ENCODE peak calls at places on chromosomes 1 and 21, in five cellular contexts. M, L, B, K and J are unnamed samples.

GRCh38 chr1:212605441-212605976 is 3.1 kb upstream of the ATF3 start:
- DNase-seq in M (no peak), L (no peak), B (no peak), K (peak; percentile 21), J (no peak)

GRCh38 chr1:172343246-172344099 is 77.0 kb upstream of the C1orf105 start:
- DNase-seq in M (no peak), L (no peak), B (peak; percentile 94), K (peak; percentile 73), J (no peak)

GRCh38 chr1:152034324-152034653 is 2.5 kb downstream of the S100A11 start:
- DNase-seq in M (no peak), L (no peak), B (no peak), K (no peak), J (no peak)

GRCh38 chr1:153805929-153806750 is 30.9 kb downstream of the SLC27A3 start:
- DNase-seq in M (no peak), L (no peak), B (no peak), K (no peak), J (no peak)

GRCh38 chr1:102434421-102434820 is 437.7 kb upstream of the OLFM3 start:
- DNase-seq in M (no peak), L (no peak), B (no peak), K (peak; percentile 16), J (no peak)

GRCh38 chr1:83909687-83910086 is 89.2 kb downstream of the TTLL7 start:
- DNase-seq in M (no peak), L (no peak), B (peak; percentile 40), K (peak; percentile 1), J (no peak)

GRCh38 chr21:45985471-45986315 is 4.1 kb downstream of the COL6A1 start:
- DNase-seq in M (peak; percentile 24), L (no peak), B (no peak), K (no peak), J (no peak)

GRCh38 chr21:46155514-46156377 is at the start of gene FTCD:
- DNase-seq in M (no peak), L (no peak), B (no peak), K (no peak), J (peak; percentile 82)

GRCh38 chr1:180168786-180169640 is 14.3 kb downstream of the QSOX1 start:
- DNase-seq in M (no peak), L (peak; percentile 47), B (no peak), K (no peak), J (no peak)

GRCh38 chr1:213905315-213905714 is 82.5 kb upstream of the PROX1 start:
- DNase-seq in M (peak; percentile 75), L (peak; percentile 23), B (no peak), K (no peak), J (no peak)

DNA sequence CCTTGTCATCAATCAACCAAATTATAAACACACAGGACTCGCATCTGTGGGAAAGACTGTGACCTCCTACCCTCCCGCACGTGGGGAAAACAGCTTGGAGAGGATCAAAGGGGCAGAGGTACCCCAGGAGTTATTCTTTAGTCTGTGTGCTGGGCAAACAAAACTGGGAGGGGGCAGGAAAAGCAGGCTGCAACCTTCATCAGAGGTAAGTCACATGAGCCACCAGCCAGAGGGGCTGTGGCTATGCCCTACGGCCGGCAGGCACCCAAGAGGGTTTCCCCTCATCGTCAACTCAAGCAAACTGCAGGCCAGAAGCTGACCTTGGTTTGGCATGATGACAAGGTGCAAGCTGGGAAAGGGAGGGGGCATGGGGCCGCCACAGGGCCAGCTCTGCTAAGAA is 12.5 kb downstream of the SMIM12 start:
- DNase-seq in M (no peak), L (no peak), B (no peak), K (no peak), J (no peak)
- TF ChIP-seq CTCF in M (no peak), L (no peak), B (no peak), K (no peak), J (no peak)

GRCh38 chr1:173562813-173563212 is 40.1 kb downstream of the SLC9C2 start:
- DNase-seq in M (no peak), L (no peak), B (no peak), K (no peak), J (no peak)
- TF ChIP-seq CTCF in M (no peak), L (no peak), B (no peak), K (peak; percentile 26), J (peak; percentile 9)

DNA sequence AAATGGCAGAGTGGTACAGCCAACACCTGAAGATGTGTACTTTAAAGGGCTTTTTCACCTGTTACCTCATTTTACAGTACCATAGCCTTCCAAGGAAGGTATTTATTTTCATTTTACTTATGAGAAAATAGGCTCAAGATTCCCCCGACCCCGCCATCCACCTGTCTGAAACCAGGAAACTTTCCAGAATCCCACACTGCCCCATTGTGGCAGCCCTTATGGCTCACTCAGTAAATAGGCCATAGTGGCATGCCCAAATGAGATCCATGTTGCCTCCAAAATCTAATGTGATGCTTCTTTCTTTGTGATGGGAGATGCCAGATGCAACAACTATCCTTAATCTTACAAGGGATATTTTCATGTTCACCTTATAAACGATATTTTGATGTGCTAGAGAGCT is 97.8 kb downstream of the EBNA1BP2 start:
- DNase-seq in M (no peak), L (no peak), B (no peak), K (no peak), J (no peak)
- TF ChIP-seq CTCF in M (no peak), L (no peak), B (no peak), K (no peak), J (no peak)

GRCh38 chr1:100869996-100870395 is 24.6 kb downstream of the EXTL2 start:
- DNase-seq in M (no peak), L (no peak), B (no peak), K (no peak), J (no peak)

GRCh38 chr1:100866901-100867206 is 27.8 kb downstream of the EXTL2 start:
- DNase-seq in M (no peak), L (no peak), B (no peak), K (no peak), J (no peak)

GRCh38 chr1:100862591-100862990 is 32.1 kb downstream of the EXTL2 start:
- DNase-seq in M (no peak), L (no peak), B (peak; percentile 90), K (peak; percentile 61), J (no peak)

GRCh38 chr1:100868364-100868995 is 26.2 kb downstream of the EXTL2 start:
- DNase-seq in M (no peak), L (no peak), B (peak; percentile 54), K (peak; percentile 62), J (no peak)

GRCh38 chr1:100866041-100866900 is 28.4 kb downstream of the EXTL2 start:
- DNase-seq in M (no peak), L (no peak), B (peak; percentile 64), K (peak; percentile 3), J (no peak)
- TF ChIP-seq CTCF in M (peak; percentile 46), L (peak; percentile 57), B (peak; percentile 67), K (peak; percentile 85), J (peak; percentile 75)

DNA sequence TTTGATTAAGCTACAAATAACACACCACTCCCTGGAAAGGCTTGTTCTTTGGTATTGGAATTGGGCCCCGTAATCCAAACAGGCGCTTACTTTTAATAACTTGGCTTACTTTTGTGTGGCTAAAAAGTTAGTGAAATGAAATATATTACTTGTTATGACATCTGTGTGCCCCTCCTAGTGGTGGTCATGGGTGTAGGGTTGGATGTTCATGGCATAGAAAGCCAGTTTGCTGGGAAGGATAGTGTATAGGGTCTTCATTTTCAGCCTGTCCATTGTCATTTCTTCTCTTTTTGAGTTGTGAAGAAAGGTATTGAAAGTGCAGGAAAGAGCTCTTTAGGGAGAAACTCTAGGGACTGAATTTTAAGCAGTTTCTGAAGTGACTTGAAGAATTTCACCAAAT is 5.9 kb downstream of the CDC14A start:
- DNase-seq in M (no peak), L (no peak), B (no peak), K (peak; percentile 7), J (no peak)
- TF ChIP-seq CTCF in M (no peak), L (no peak), B (peak; percentile 40), K (peak; percentile 71), J (peak; percentile 51)

GRCh38 chr1:220885971-220886370 is 6.7 kb downstream of the HLX start:
- DNase-seq in M (no peak), L (no peak), B (no peak), K (no peak), J (no peak)

GRCh38 chr1:220886470-220887201 is 7.4 kb downstream of the HLX start:
- DNase-seq in M (no peak), L (no peak), B (no peak), K (no peak), J (no peak)

GRCh38 chr1:220887868-220888664 is 8.8 kb downstream of the HLX start:
- DNase-seq in M (no peak), L (no peak), B (peak; percentile 44), K (no peak), J (no peak)

GRCh38 chr1:220888665-220888986 is 9.4 kb downstream of the HLX start:
- DNase-seq in M (no peak), L (no peak), B (no peak), K (no peak), J (no peak)

GRCh38 chr1:220887202-220887867 is 8.1 kb downstream of the HLX start:
- DNase-seq in M (peak; percentile 32), L (no peak), B (no peak), K (no peak), J (no peak)
- TF ChIP-seq CTCF in M (no peak), L (no peak), B (no peak), K (no peak), J (no peak)

GRCh38 chr1:116921301-116921885 is 11.7 kb downstream of the PTGFRN start:
- DNase-seq in M (no peak), L (no peak), B (no peak), K (no peak), J (no peak)

GRCh38 chr1:116920211-116920610 is 10.5 kb downstream of the PTGFRN start:
- DNase-seq in M (no peak), L (no peak), B (no peak), K (no peak), J (no peak)

GRCh38 chr1:116918714-116919357 is 9.1 kb downstream of the PTGFRN start:
- DNase-seq in M (no peak), L (no peak), B (no peak), K (no peak), J (no peak)

GRCh38 chr1:116921937-116922336 is 12.2 kb downstream of the PTGFRN start:
- DNase-seq in M (peak; percentile 43), L (no peak), B (no peak), K (no peak), J (no peak)

DNA sequence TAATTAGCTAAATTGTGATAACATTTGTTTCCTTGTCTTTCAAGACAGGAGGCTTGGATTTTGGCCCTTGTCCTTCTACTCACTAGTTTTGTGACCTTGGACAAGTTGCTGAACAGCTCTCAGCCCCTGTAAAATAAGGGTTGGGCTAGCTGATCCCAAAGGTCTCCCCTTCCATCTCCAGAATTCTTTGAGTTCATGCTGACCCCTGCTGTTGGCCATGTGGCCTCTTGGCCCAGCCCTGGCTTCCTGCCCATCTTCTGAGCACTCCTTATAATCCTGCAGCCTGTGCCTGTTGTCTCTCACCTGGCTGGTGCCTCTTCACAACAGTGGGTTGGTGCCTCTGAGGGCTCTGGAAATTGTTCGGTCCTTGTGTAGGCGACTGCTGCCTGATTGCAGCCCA is 10.1 kb downstream of the PTGFRN start:
- DNase-seq in M (peak; percentile 32), L (no peak), B (no peak), K (no peak), J (no peak)
- TF ChIP-seq CTCF in M (no peak), L (no peak), B (no peak), K (no peak), J (no peak)

DNA sequence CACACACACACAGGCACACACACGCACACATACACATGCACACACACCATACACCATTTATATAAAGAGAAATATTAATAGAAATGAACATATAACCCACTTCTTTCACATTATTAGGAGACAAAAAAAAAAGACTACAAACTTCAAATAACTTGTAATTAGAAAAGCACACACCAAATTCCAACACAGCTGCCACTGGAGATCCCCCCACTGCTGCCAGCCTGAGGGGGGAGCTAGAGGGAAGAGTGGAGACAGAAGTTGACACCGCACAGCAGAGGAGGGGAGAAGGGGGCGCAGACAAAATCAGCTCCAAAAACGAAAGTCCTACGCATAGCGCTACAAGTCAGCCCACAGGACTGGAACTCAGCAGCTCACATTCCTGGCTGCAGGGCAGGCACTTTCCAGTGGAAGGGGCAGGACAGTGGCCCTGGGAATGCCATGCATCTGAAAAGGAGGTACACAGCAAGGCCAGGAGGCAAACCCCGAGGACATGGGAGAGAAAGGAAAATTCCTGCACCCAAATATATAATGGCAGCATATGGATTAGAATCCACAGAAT is 36.5 kb downstream of the LGALS8 start:
- DNase-seq in M (no peak), L (no peak), B (no peak), K (no peak), J (no peak)
- TF ChIP-seq CTCF in M (no peak), L (no peak), B (no peak), K (no peak), J (no peak)